ENCODE peak calls at places on chromosome 1, in six cellular contexts. Z is heart right ventricle; D is transverse colon; C is sigmoid colon; P is CD4-positive, alpha-beta memory T cell; V is thoracic aorta. X is an unnamed sample. For H3K9me3, the result is how much of the 10 kb centered on the place peaks cover.

GRCh38 chr1:173224887-173225280 is 17.8 kb upstream of the TNFSF4 start:
- DNase-seq in Z (no peak), D (no peak), C (no peak), P (no peak), V (no peak), X (no peak)

GRCh38 chr1:186167096-186167668 is 207.9 kb downstream of the TPR start:
- DNase-seq in Z (no peak), D (no peak), C (no peak), P (no peak), V (no peak), X (no peak)

GRCh38 chr1:91622586-91622985 is 121.9 kb downstream of the CDC7 start:
- DNase-seq in Z (peak), D (peak), C (peak), P (no peak), V (peak), X (no peak)

GRCh38 chr1:29876902-29877301 is 640.6 kb downstream of the PTPRU start:
- DNase-seq in Z (no peak), D (no peak), C (no peak), P (no peak), V (no peak), X (no peak)

GRCh38 chr1:42957880-42958487 is 684 bp downstream of the SLC2A1 start:
- DNase-seq in Z (peak), D (peak), C (peak), P (peak), V (no peak), X (peak)

GRCh38 chr1:95742591-95743089 is 508.6 kb downstream of the RWDD3 start:
- DNase-seq in Z (peak), D (no peak), C (no peak), P (no peak), V (no peak), X (no peak)

GRCh38 chr1:23282967-23283366 is 61.1 kb downstream of the HNRNPR start:
- DNase-seq in Z (no peak), D (no peak), C (no peak), P (no peak), V (no peak), X (no peak)

GRCh38 chr1:210239295-210240155 is 6.9 kb downstream of the SERTAD4 start:
- DNase-seq in Z (no peak), D (no peak), C (peak), P (no peak), V (no peak), X (no peak)

GRCh38 chr1:175133693-175134435 is 58.7 kb downstream of the KIAA0040 start:
- DNase-seq in Z (no peak), D (no peak), C (no peak), P (no peak), V (no peak), X (no peak)

GRCh38 chr1:116329524-116330341 is 43.3 kb upstream of the ATP1A1 start:
- DNase-seq in Z (no peak), D (no peak), C (no peak), P (no peak), V (no peak), X (no peak)

GRCh38 chr1:154741747-154742495 is 128.2 kb downstream of the KCNN3 start:
- DNase-seq in Z (no peak), D (no peak), C (no peak), P (no peak), V (no peak), X (no peak)

GRCh38 chr1:177340601-177341067 is 169.9 kb downstream of the BRINP2 start:
- DNase-seq in Z (no peak), D (no peak), C (no peak), P (no peak), V (no peak), X (no peak)

GRCh38 chr1:221117133-221117532 is 237.9 kb downstream of the HLX start:
- DNase-seq in Z (no peak), D (no peak), C (no peak), P (no peak), V (no peak), X (no peak)
- H3K9me3 ChIP-seq in Z (under half), D (under half), C (under half), P (under half), V (under half), X (under half)

GRCh38 chr1:18005238-18005637 is 102.4 kb upstream of the IGSF21 start:
- DNase-seq in Z (no peak), D (no peak), C (no peak), P (no peak), V (no peak), X (no peak)

GRCh38 chr1:18008116-18008515 is 99.5 kb upstream of the IGSF21 start:
- DNase-seq in Z (no peak), D (no peak), C (no peak), P (no peak), V (no peak), X (no peak)

GRCh38 chr1:18009061-18009728 is 98.4 kb upstream of the IGSF21 start:
- DNase-seq in Z (no peak), D (no peak), C (no peak), P (no peak), V (no peak), X (no peak)

GRCh38 chr1:18009729-18010075 is 97.9 kb upstream of the IGSF21 start:
- DNase-seq in Z (no peak), D (no peak), C (no peak), P (no peak), V (no peak), X (no peak)

GRCh38 chr1:18007391-18008106 is 100.0 kb upstream of the IGSF21 start:
- DNase-seq in Z (no peak), D (no peak), C (no peak), P (no peak), V (no peak), X (no peak)
- H3K27ac ChIP-seq in Z (no peak), D (no peak), C (no peak), P (no peak), V (no peak), X (no peak)

GRCh38 chr1:3007298-3008147 is 13.7 kb upstream of the ACTRT2 start:
- DNase-seq in Z (no peak), D (no peak), C (peak), P (no peak), V (no peak), X (peak)

GRCh38 chr1:3011127-3011526 is 10.1 kb upstream of the ACTRT2 start:
- DNase-seq in Z (no peak), D (no peak), C (peak), P (no peak), V (no peak), X (no peak)

GRCh38 chr1:3011631-3012510 is 9.4 kb upstream of the ACTRT2 start:
- DNase-seq in Z (no peak), D (peak), C (peak), P (no peak), V (no peak), X (peak)

GRCh38 chr1:3009021-3009420 is 12.2 kb upstream of the ACTRT2 start:
- DNase-seq in Z (no peak), D (no peak), C (peak), P (no peak), V (no peak), X (peak)

GRCh38 chr1:3009556-3009955 is 11.7 kb upstream of the ACTRT2 start:
- DNase-seq in Z (no peak), D (no peak), C (no peak), P (no peak), V (no peak), X (no peak)
- H3K9me3 ChIP-seq in Z (under half), D (under half), C (under half), P (under half), V (under half), X (under half)

GRCh38 chr1:198632007-198632406 is 6.8 kb upstream of the PTPRC start:
- DNase-seq in Z (no peak), D (no peak), C (no peak), P (no peak), V (no peak), X (no peak)
- H3K27ac ChIP-seq in Z (no peak), D (no peak), C (no peak), P (no peak), V (no peak), X (no peak)

GRCh38 chr1:246988316-246988715 is 19.5 kb downstream of the ZNF695 start:
- DNase-seq in Z (no peak), D (no peak), C (no peak), P (no peak), V (no peak), X (no peak)
- H3K9me3 ChIP-seq in Z (half or more), D (half or more), C (under half), P (under half), V (half or more), X (half or more)

DNA sequence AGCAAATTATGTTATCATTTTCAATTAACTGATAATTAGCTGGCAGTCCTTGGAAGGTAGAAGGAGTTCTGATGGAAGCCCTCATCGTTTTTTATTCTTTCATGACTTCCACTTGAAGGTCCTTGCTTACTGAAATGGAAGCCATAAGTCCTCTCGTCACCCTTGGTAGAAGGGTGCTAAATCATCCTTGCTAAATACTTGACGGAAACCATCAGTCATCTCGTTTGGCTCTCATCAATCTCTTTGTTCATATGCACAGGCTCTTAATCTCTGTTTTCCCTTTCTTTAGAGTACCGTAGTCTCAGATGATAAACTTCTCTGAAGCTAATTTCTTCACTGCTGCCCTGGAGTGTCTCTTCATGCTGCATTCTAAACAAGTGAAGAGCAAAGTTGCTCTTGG is 34.5 kb downstream of the UCK2 start:
- DNase-seq in Z (no peak), D (no peak), C (no peak), P (no peak), V (no peak), X (no peak)
- H3K27ac ChIP-seq in Z (no peak), D (peak), C (no peak), P (no peak), V (no peak), X (no peak)

GRCh38 chr1:243236604-243237252 is 18.4 kb downstream of the CEP170 start:
- DNase-seq in Z (no peak), D (no peak), C (no peak), P (no peak), V (no peak), X (no peak)
- H3K9me3 ChIP-seq in Z (under half), D (under half), C (under half), P (under half), V (under half), X (under half)

GRCh38 chr1:6982443-6982842 is 197.2 kb downstream of the CAMTA1 start:
- DNase-seq in Z (no peak), D (no peak), C (no peak), P (no peak), V (no peak), X (no peak)
- H3K27ac ChIP-seq in Z (no peak), D (no peak), C (no peak), P (no peak), V (no peak), X (no peak)